ENCODE peak calls at places on chromosomes 4 and X, in eight cellular contexts. V is astrocyte, B is PC-9, R is GM23248, G is aorta, U is right cardiac atrium, E is Panc1, S is IMR-90. Z is an unnamed sample.
A peak's percentile ranks its signal among the peaks of the same experiment; 100 is the strongest.

GRCh38 chr4:71974681-71975080 is 57.1 kb upstream of the NPFFR2 start:
- DNase-seq in V (peak; percentile 85), B (no peak), R (peak; percentile 27), G (no peak), U (no peak), E (no peak), S (peak; percentile 6), Z (no peak)

GRCh38 chr4:153776601-153777000 is 12.3 kb downstream of the SFRP2 start:
- DNase-seq in V (no peak), B (no peak), R (no peak), G (no peak), U (no peak), E (no peak), S (no peak), Z (no peak)

GRCh38 chrX:155028192-155028591 is 1.5 kb downstream of the FUNDC2 start:
- DNase-seq in V (no peak), B (no peak), R (no peak), G (no peak), U (no peak), E (no peak), S (no peak), Z (no peak)

GRCh38 chr4:183355405-183355804 is 33.2 kb upstream of the CLDN24 start:
- DNase-seq in V (peak; percentile 93), B (peak; percentile 47), R (peak; percentile 71), G (no peak), U (no peak), E (no peak), S (peak; percentile 72), Z (no peak)

GRCh38 chrX:15146515-15146914 is 123.4 kb downstream of the ASB9 start:
- DNase-seq in V (no peak), B (no peak), R (peak; percentile 17), G (no peak), U (peak; percentile 20), E (no peak), S (no peak), Z (no peak)

GRCh38 chrX:55794420-55794819 is 76.9 kb downstream of the RRAGB start:
- DNase-seq in V (no peak), B (no peak), R (no peak), G (no peak), U (no peak), E (no peak), S (no peak), Z (no peak)

GRCh38 chr4:142683503-142683902 is 162.6 kb downstream of the INPP4B start:
- DNase-seq in V (no peak), B (no peak), R (no peak), G (no peak), U (no peak), E (no peak), S (no peak), Z (no peak)

GRCh38 chr4:181688416-181688815 is 554.8 kb upstream of the TENM3 start:
- DNase-seq in V (peak; percentile 90), B (no peak), R (peak; percentile 27), G (no peak), U (no peak), E (no peak), S (peak; percentile 62), Z (no peak)

GRCh38 chr4:142414336-142414945 is 431.7 kb downstream of the INPP4B start:
- DNase-seq in V (peak; percentile 12), B (no peak), R (no peak), G (no peak), U (no peak), E (no peak), S (no peak), Z (no peak)

GRCh38 chr4:33160126-33160525 is 2440.0 kb downstream of the PCDH7 start:
- DNase-seq in V (no peak), B (no peak), R (peak; percentile 79), G (no peak), U (no peak), E (no peak), S (peak; percentile 1), Z (no peak)

GRCh38 chrX:49040376-49040955 is 2.7 kb downstream of the TFE3 start:
- DNase-seq in V (no peak), B (no peak), R (peak; percentile 47), G (no peak), U (no peak), E (no peak), S (peak; percentile 25), Z (no peak)

GRCh38 chr4:156924774-156925173 is 46.8 kb downstream of the PDGFC start:
- DNase-seq in V (no peak), B (no peak), R (no peak), G (no peak), U (no peak), E (no peak), S (no peak), Z (no peak)

GRCh38 chr4:185343726-185344581 is 51.8 kb downstream of the LRP2BP start:
- DNase-seq in V (peak; percentile 60), B (no peak), R (peak; percentile 53), G (no peak), U (no peak), E (no peak), S (peak; percentile 27), Z (no peak)

GRCh38 chr4:10048931-10049655 is 27.8 kb upstream of the SLC2A9 start:
- DNase-seq in V (no peak), B (peak; percentile 70), R (no peak), G (no peak), U (no peak), E (no peak), S (no peak), Z (no peak)

GRCh38 chr4:180058731-180059215 is 2184.4 kb upstream of the TENM3 start:
- DNase-seq in V (peak; percentile 56), B (no peak), R (peak; percentile 44), G (peak; percentile 77), U (peak; percentile 60), E (no peak), S (peak; percentile 44), Z (no peak)

GRCh38 chr4:30770049-30770549 is 49.9 kb downstream of the PCDH7 start:
- DNase-seq in V (peak; percentile 85), B (peak; percentile 95), R (no peak), G (no peak), U (no peak), E (no peak), S (peak; percentile 41), Z (no peak)

GRCh38 chrX:50081282-50081955 is 119.4 kb downstream of the AKAP4 start:
- DNase-seq in V (no peak), B (no peak), R (peak; percentile 10), G (no peak), U (peak; percentile 71), E (no peak), S (peak; percentile 13), Z (no peak)

GRCh38 chr4:87857789-87858188 is 25.0 kb downstream of the MEPE start:
- DNase-seq in V (no peak), B (no peak), R (no peak), G (no peak), U (no peak), E (no peak), S (no peak), Z (no peak)

GRCh38 chr4:37453361-37454262 is 209.1 kb downstream of the NWD2 start:
- DNase-seq in V (peak; percentile 8), B (peak; percentile 47), R (peak; percentile 58), G (peak; percentile 74), U (peak; percentile 74), E (no peak), S (no peak), Z (peak; percentile 27)

GRCh38 chr4:53009824-53010223 is 147.7 kb downstream of the RASL11B start:
- DNase-seq in V (no peak), B (no peak), R (no peak), G (no peak), U (no peak), E (no peak), S (no peak), Z (no peak)

GRCh38 chr4:45751877-45752276 is 372.0 kb downstream of the GABRG1 start:
- DNase-seq in V (no peak), B (no peak), R (no peak), G (no peak), U (no peak), E (no peak), S (no peak), Z (no peak)
- H3K27ac ChIP-seq in V (no peak overlapping the region), B (no peak overlapping the region), R (no peak overlapping the region), G (no peak overlapping the region), U (no peak overlapping the region), E (no peak overlapping the region), S (no peak overlapping the region), Z (no peak overlapping the region)

GRCh38 chr4:58163172-58163571 is 1053.0 kb upstream of the IGFBP7 start:
- DNase-seq in V (no peak), B (no peak), R (no peak), G (no peak), U (no peak), E (no peak), S (no peak), Z (no peak)

GRCh38 chr4:58166496-58166895 is 1056.3 kb upstream of the IGFBP7 start:
- DNase-seq in V (no peak), B (no peak), R (no peak), G (peak; percentile 44), U (no peak), E (no peak), S (no peak), Z (no peak)
- H3K9me3 ChIP-seq in V (no peaks in the 10 kb centered on the region), B (no peaks in the 10 kb centered on the region), R (no peaks in the 10 kb centered on the region), G (no peaks in the 10 kb centered on the region), U (no peaks in the 10 kb centered on the region), E (no peaks in the 10 kb centered on the region), S (peaks cover 2% of the 10 kb centered on the region), Z (peaks cover 3% of the 10 kb centered on the region)

DNA sequence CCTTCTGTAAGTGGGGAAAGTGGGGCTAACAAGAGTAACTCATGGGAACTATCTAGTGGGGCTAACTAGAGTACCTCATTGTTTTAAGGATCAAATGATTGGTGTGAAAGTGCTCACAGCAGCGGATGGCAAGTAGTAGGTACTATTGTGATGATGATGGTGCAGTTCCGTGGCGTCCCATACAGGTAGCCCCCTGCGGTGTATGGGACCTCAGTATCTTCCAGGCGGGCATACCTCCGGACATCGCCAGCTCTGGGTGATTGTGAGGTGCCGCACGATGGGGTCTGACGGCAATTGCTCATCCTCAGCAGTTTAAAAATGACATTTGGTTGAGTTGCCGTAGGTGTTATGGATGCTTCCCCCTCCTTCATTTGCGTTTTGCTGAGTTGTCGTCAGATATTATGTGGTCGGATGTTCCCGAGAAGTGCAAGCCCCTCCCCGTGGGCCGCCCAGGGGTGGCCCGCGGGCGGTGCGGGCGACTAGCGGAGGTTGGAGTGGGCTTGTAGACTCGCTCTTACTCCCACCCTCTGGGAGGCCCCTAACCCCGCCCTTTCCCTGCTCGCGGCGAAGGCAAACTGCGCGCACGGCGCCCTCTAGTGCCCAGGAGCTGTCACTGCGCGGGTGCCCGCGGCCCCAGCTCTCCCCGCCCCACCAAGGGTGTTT is 18.3 kb upstream of the GPR101 start:
- DNase-seq in V (peak; percentile 4), B (peak; percentile 37), R (peak; percentile 55), G (peak; percentile 88), U (peak; percentile 84), E (peak; percentile 8), S (peak; percentile 17), Z (peak; percentile 84)
- H3K4me3 ChIP-seq in V (peak overlapping the region; percentile 51), B (peak overlapping the region; percentile 50), R (peak overlapping the region; percentile 71), G (peak overlapping the region; percentile 33), U (peak overlapping the region; percentile 65), E (peak overlapping the region; percentile 74), S (peak overlapping the region; percentile 35), Z (peak overlapping the region; percentile 50)

DNA sequence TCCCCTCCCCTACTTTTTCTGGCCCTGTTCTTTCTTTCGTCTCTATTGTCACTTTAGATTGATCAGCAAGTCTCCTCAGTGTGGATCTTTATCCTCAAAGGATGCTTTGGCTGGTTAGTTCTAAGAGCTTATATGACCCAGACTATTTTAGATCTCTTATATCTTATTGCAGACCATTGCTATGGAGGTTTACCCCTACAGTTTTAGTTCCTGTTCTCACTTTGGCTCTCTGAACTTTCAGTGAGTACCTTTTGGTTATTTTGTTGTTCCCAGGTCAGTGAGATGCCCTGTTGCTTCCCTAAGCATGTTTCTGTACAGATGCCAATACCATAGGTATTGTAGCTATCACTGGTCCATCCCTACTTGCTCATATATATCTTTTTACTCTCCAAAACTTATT is 24.0 kb upstream of the MED14 start:
- DNase-seq in V (no peak), B (no peak), R (no peak), G (no peak), U (no peak), E (no peak), S (no peak), Z (no peak)
- H3K27ac ChIP-seq in V (no peak overlapping the region), B (no peak overlapping the region), R (no peak overlapping the region), G (no peak overlapping the region), U (no peak overlapping the region), E (no peak overlapping the region), S (no peak overlapping the region), Z (no peak overlapping the region)

Z was measured in CD8-positive, alpha-beta T cell.